ENCODE peak calls at places on chromosome 22, in four cellular contexts. One of them, this sample, is unnamed.

GRCh38 chr22:28009272-28009827 is 90.3 kb upstream of the PITPNB start:
- DNase-seq in GM12878: peak
- DNase-seq in H1: peak
- DNase-seq in K562: peak
- DNase-seq in this sample: peak

GRCh38 chr22:42717197-42717967 is 3.3 kb downstream of the A4GALT start:
- DNase-seq in GM12878: no peak
- DNase-seq in H1: peak
- DNase-seq in K562: no peak
- DNase-seq in this sample: no peak

GRCh38 chr22:37525073-37525745 is 6.0 kb upstream of the CARD10 start:
- DNase-seq in GM12878: no peak
- DNase-seq in H1: no peak
- DNase-seq in K562: no peak
- DNase-seq in this sample: peak

GRCh38 chr22:44366372-44367310 is 53.9 kb upstream of the SHISAL1 start:
- DNase-seq in GM12878: no peak
- DNase-seq in H1: no peak
- DNase-seq in K562: no peak
- DNase-seq in this sample: peak

GRCh38 chr22:18950141-18950540 is 14.0 kb upstream of the PRODH start:
- DNase-seq in GM12878: no peak
- DNase-seq in H1: no peak
- DNase-seq in K562: no peak
- DNase-seq in this sample: no peak

GRCh38 chr22:28146401-28147304 is 227.6 kb upstream of the PITPNB start:
- DNase-seq in GM12878: no peak
- DNase-seq in H1: no peak
- DNase-seq in K562: no peak
- DNase-seq in this sample: no peak

GRCh38 chr22:46089426-46090041 is 60.8 kb upstream of the PPARA start:
- DNase-seq in GM12878: no peak
- DNase-seq in H1: no peak
- DNase-seq in K562: no peak
- DNase-seq in this sample: no peak

GRCh38 chr22:22535662-22536061 is 15.6 kb upstream of the ZNF280A start:
- DNase-seq in GM12878: no peak
- DNase-seq in H1: no peak
- DNase-seq in K562: no peak
- DNase-seq in this sample: no peak

GRCh38 chr22:46449974-46450745 is 87.3 kb downstream of the CELSR1 start:
- DNase-seq in GM12878: no peak
- DNase-seq in H1: no peak
- DNase-seq in K562: no peak
- DNase-seq in this sample: no peak

GRCh38 chr22:24995649-24996180 is 43.2 kb downstream of the KIAA1671 start:
- DNase-seq in GM12878: no peak
- DNase-seq in H1: no peak
- DNase-seq in K562: no peak
- DNase-seq in this sample: no peak

GRCh38 chr22:21978564-21979386 is 3.8 kb downstream of the TOP3B start:
- DNase-seq in GM12878: no peak
- DNase-seq in H1: no peak
- DNase-seq in K562: no peak
- DNase-seq in this sample: no peak

GRCh38 chr22:21657361-21658118 is 8.3 kb upstream of the PPIL2 start:
- DNase-seq in GM12878: peak
- DNase-seq in H1: no peak
- DNase-seq in K562: peak
- DNase-seq in this sample: peak

GRCh38 chr22:29302681-29303465 is 3.6 kb upstream of the GAS2L1 start:
- DNase-seq in GM12878: no peak
- DNase-seq in H1: no peak
- DNase-seq in K562: no peak
- DNase-seq in this sample: no peak

GRCh38 chr22:29300807-29301601 is 5.4 kb upstream of the GAS2L1 start:
- DNase-seq in GM12878: no peak
- DNase-seq in H1: no peak
- DNase-seq in K562: no peak
- DNase-seq in this sample: no peak

GRCh38 chr22:29302402-29302680 is 4.1 kb upstream of the GAS2L1 start:
- DNase-seq in GM12878: no peak
- DNase-seq in H1: no peak
- DNase-seq in K562: no peak
- DNase-seq in this sample: no peak

GRCh38 chr22:29300467-29300806 is 6.0 kb upstream of the GAS2L1 start:
- DNase-seq in GM12878: no peak
- DNase-seq in H1: no peak
- DNase-seq in K562: no peak
- DNase-seq in this sample: no peak

DNA sequence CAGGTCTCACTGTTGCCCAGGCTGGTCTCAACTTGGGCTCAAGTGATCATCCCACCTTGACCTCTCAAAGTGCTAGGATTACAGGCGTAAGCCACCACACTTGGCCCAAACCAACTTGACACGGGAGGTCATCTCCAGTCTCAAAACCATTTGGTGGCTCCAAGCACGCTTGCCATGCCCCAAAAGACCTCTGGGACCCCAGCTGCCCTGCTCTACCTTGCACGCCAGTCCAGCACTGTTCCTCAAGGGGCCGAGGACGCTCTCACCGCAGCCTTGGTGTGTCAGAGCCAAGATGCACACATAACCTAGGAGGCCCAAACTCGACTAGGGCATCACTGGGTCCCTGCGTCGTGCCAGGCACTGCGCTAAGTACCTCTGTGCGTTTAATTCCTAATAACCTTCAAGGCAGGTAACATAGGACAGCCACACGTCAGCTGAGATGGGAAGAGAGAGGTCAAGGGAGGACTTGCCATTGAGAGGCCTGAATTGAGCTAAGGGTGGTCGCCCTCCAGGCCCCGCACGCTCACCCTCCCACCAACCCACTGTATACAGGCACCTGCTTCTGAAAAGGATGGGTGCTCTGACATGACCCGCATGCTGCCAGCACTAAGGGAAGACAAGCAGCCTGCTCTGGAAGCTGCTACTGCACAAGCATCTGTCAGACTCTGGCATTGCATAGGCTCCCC is 4.6 kb upstream of the GAS2L1 start:
- DNase-seq in GM12878: no peak
- DNase-seq in H1: no peak
- DNase-seq in K562: no peak
- DNase-seq in this sample: no peak
- TF ChIP-seq CHD1 in GM12878: no peak
- TF ChIP-seq CHD1 in H1: no peak
- TF ChIP-seq CHD1 in K562: no peak
- TF ChIP-seq CHD1 in this sample: no peak

GRCh38 chr22:17921871-17922821 is 102.2 kb downstream of the MICAL3 start:
- DNase-seq in GM12878: no peak
- DNase-seq in H1: peak
- DNase-seq in K562: peak
- DNase-seq in this sample: no peak
- TF ChIP-seq CHD1 in GM12878: no peak
- TF ChIP-seq CHD1 in H1: no peak
- TF ChIP-seq CHD1 in K562: no peak
- TF ChIP-seq CHD1 in this sample: no peak

GRCh38 chr22:32561756-32562155 is 87.1 kb downstream of the FBXO7 start:
- DNase-seq in GM12878: no peak
- DNase-seq in H1: no peak
- DNase-seq in K562: no peak
- DNase-seq in this sample: no peak

GRCh38 chr22:32565002-32565339 is 90.4 kb downstream of the FBXO7 start:
- DNase-seq in GM12878: no peak
- DNase-seq in H1: no peak
- DNase-seq in K562: no peak
- DNase-seq in this sample: no peak

GRCh38 chr22:32562396-32562795 is 87.8 kb downstream of the FBXO7 start:
- DNase-seq in GM12878: no peak
- DNase-seq in H1: no peak
- DNase-seq in K562: no peak
- DNase-seq in this sample: no peak

GRCh38 chr22:32562916-32563315 is 88.3 kb downstream of the FBXO7 start:
- DNase-seq in GM12878: no peak
- DNase-seq in H1: no peak
- DNase-seq in K562: no peak
- DNase-seq in this sample: no peak

DNA sequence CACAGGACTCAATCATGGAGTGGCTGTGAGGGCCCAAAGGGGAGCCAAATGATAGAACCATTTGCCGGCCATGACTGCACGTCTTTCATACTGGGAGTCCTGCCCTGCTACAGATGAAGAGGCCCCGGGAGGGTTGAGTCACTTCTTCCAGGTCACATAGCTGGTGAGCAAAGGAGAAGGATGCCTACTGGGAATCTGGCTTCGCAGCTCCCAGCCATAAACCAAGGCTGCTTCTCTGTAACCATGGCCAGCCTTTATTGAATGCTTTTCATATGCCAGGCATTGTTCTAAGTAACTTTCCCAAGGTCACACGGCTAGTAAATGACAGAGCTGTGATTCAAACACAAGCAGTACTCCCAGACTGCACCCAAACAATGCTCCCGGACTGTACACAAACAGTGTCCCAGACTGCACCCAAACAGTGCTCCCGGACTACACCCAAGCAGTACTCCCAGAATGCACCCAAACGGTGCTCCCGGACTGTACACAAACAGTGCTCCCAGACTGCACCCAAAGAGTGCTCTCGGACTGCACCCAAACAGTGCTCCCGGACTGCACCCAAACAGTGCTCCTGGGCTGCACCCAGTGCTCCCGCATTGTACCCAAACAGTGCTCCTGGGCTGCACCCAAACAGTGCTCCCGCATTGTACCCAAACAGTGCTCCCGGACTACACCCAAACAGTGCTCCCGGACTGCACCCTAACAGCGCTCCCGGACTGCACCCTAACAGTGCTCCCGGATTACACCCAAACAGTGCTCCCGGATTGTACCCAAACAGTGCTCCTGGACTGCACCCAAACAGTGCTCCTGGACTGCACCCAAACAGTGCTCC is 89.8 kb downstream of the FBXO7 start:
- DNase-seq in GM12878: no peak
- DNase-seq in H1: no peak
- DNase-seq in K562: no peak
- DNase-seq in this sample: peak
- TF ChIP-seq CHD1 in GM12878: no peak
- TF ChIP-seq CHD1 in H1: no peak
- TF ChIP-seq CHD1 in K562: no peak
- TF ChIP-seq CHD1 in this sample: no peak

GRCh38 chr22:39927544-39927943 is 26.7 kb downstream of the GRAP2 start:
- DNase-seq in GM12878: no peak
- DNase-seq in H1: no peak
- DNase-seq in K562: peak
- DNase-seq in this sample: no peak
- TF ChIP-seq CHD1 in GM12878: no peak
- TF ChIP-seq CHD1 in H1: no peak
- TF ChIP-seq CHD1 in K562: no peak
- TF ChIP-seq CHD1 in this sample: no peak

DNA sequence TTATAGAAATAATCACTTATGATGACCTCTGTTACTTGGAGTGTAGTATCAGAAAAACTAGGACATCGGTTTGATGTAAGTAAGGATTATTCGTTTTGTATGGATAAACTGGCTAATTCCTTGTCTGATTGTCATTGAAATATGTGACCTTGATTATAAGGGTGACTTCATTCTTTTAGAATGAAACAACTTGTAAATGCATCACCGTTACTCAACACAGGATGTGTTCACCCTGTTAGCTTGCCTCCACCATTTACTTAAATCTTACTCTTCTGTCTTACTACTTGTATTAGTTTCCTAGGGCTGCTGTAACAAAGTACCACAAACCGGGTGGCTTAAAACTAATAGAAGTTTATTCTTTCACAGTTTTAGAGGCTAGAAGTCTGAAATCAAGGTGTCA is 7.9 kb downstream of the SFI1 start:
- DNase-seq in GM12878: no peak
- DNase-seq in H1: no peak
- DNase-seq in K562: no peak
- DNase-seq in this sample: peak
- TF ChIP-seq CHD1 in GM12878: no peak
- TF ChIP-seq CHD1 in H1: no peak
- TF ChIP-seq CHD1 in K562: no peak
- TF ChIP-seq CHD1 in this sample: no peak

GRCh38 chr22:36328635-36329216 is 59.0 kb downstream of the MYH9 start:
- DNase-seq in GM12878: peak
- DNase-seq in H1: no peak
- DNase-seq in K562: peak
- DNase-seq in this sample: peak

GRCh38 chr22:36327922-36328551 is 59.7 kb downstream of the MYH9 start:
- DNase-seq in GM12878: no peak
- DNase-seq in H1: no peak
- DNase-seq in K562: no peak
- DNase-seq in this sample: peak

GRCh38 chr22:36330655-36331305 is 57.0 kb downstream of the MYH9 start:
- DNase-seq in GM12878: no peak
- DNase-seq in H1: no peak
- DNase-seq in K562: no peak
- DNase-seq in this sample: peak

GRCh38 chr22:36330127-36330526 is 57.6 kb downstream of the MYH9 start:
- DNase-seq in GM12878: no peak
- DNase-seq in H1: no peak
- DNase-seq in K562: no peak
- DNase-seq in this sample: no peak

DNA sequence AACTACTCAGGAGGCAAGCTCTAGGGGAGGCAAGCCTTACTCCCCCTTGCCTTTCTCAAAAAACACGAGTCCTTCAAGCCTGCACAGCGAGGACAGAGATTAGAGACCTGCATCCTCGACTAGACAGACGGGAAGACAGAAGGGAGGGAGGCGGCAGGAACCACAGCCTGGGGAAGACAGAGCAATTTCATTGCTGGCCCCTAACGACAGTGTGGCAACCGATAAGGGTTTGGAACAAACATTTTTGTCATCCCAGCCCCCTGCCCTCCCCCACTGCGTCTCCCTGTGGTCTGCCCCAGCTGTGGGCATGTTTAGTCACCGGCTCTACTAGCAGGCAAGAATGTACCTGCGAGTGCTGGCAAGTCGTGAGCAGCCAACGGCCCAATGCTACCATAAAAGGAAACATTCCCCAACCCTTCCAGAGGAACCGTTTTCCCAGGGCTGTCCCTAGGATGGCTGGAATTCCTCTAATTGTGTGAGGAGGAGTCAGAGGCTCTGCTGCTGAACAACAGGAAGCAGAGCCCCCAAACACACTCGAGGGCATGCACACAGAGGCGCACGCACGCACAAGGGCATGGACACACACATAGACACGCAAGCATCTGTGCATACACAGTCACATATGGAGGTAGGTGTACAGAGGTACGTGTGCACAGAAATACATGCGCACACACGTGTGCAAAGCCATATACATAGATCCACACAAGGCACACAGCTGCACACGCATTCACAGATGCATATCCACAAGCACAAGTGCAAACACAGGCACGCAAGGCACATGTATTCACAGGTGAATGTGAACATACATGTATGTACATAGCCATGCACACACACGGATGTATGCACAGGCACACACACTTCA is 58.3 kb downstream of the MYH9 start:
- DNase-seq in GM12878: no peak
- DNase-seq in H1: peak
- DNase-seq in K562: peak
- DNase-seq in this sample: peak
- TF ChIP-seq CHD1 in GM12878: no peak
- TF ChIP-seq CHD1 in H1: no peak
- TF ChIP-seq CHD1 in K562: peak
- TF ChIP-seq CHD1 in this sample: no peak